ENCODE peak calls at places on chromosomes 16 and 17, in eight cellular contexts. I, U, Q, F, R, C, Y and B are unnamed samples.

GRCh38 chr16:6977906-6978305 is 354.7 kb upstream of the RBFOX1 start:
- DNase-seq in Q (no peak), U (no peak), F (no peak), I (no peak), Y (peak), R (no peak), C (no peak), B (no peak)

GRCh38 chr16:11200523-11201063 is 55.4 kb downstream of the SOCS1 start:
- DNase-seq in I (no peak), C (no peak), Y (no peak), Q (no peak), F (no peak), U (no peak), R (no peak), B (no peak)

GRCh38 chr17:35101725-35102124 is 17.9 kb downstream of the RAD51D start:
- DNase-seq in U (no peak), F (no peak), C (no peak), Y (no peak), Q (no peak), I (no peak), R (no peak), B (no peak)

GRCh38 chr16:11390573-11391495 is 45.6 kb downstream of the RMI2 start:
- DNase-seq in F (no peak), R (peak), Q (no peak), C (no peak), Y (no peak), U (no peak), I (no peak), B (no peak)

GRCh38 chr17:38912221-38912813 is 13.1 kb upstream of the LASP1NB start:
- DNase-seq in Y (no peak), F (peak), R (peak), Q (no peak), C (no peak), I (peak), U (no peak), B (peak)

GRCh38 chr17:50573866-50574571 is 13.5 kb downstream of the CACNA1G start:
- DNase-seq in R (no peak), I (no peak), U (no peak), Y (no peak), Q (no peak), F (no peak), C (no peak), B (no peak)

GRCh38 chr16:278863-279366 is 1.5 kb upstream of the ARHGDIG start:
- DNase-seq in Q (no peak), I (no peak), F (no peak), C (no peak), R (no peak), Y (no peak), U (no peak), B (no peak)

GRCh38 chr17:79835953-79836951 is 3.0 kb downstream of the CBX4 start:
- DNase-seq in C (no peak), U (no peak), Y (peak), F (no peak), I (peak), Q (no peak), R (no peak), B (peak)

GRCh38 chr17:64641499-64641898 is 20.6 kb downstream of the SMURF2 start:
- DNase-seq in Y (no peak), I (no peak), R (no peak), C (no peak), Q (no peak), F (no peak), U (no peak), B (no peak)

GRCh38 chr17:15266325-15266950 is 1.3 kb upstream of the PMP22 start:
- DNase-seq in I (no peak), C (no peak), Q (no peak), U (no peak), Y (peak), R (no peak), F (no peak), B (no peak)

GRCh38 chr16:4882633-4883285 is 35.5 kb downstream of the UBN1 start:
- DNase-seq in I (no peak), C (peak), Q (peak), Y (no peak), U (peak), F (no peak), R (no peak), B (no peak)

GRCh38 chr17:63611354-63611753 is 10.7 kb downstream of the TACO1 start:
- DNase-seq in F (no peak), C (no peak), R (no peak), Q (no peak), Y (no peak), U (no peak), I (no peak), B (no peak)

GRCh38 chr16:27067138-27067537 is 411 bp downstream of the C16orf82 start:
- DNase-seq in R (no peak), F (no peak), C (no peak), Y (peak), U (no peak), Q (no peak), I (no peak), B (no peak)

GRCh38 chr17:45231481-45232116 is 9.9 kb downstream of the FMNL1 start:
- DNase-seq in C (no peak), F (no peak), Q (no peak), Y (peak), U (no peak), R (no peak), I (peak), B (no peak)

GRCh38 chr17:76240461-76241204 is at the start of gene RNF157:
- DNase-seq in C (peak), U (no peak), F (peak), I (peak), Y (peak), Q (peak), R (peak), B (no peak)

GRCh38 chr17:37466471-37466870 is 23.2 kb upstream of the DUSP14 start:
- DNase-seq in Y (no peak), U (no peak), I (no peak), F (no peak), C (no peak), R (no peak), Q (no peak), B (no peak)

GRCh38 chr17:55635253-55635766 is 87.4 kb downstream of the TMEM100 start:
- DNase-seq in Q (peak), R (no peak), U (no peak), I (no peak), C (no peak), Y (no peak), F (peak), B (no peak)

GRCh38 chr16:27768651-27769270 is 218.8 kb downstream of the KATNIP start:
- DNase-seq in Q (no peak), Y (no peak), U (no peak), F (no peak), I (no peak), R (no peak), C (no peak), B (no peak)

GRCh38 chr16:89048087-89048729 is 45.4 kb upstream of the ACSF3 start:
- DNase-seq in C (no peak), Y (no peak), I (no peak), R (no peak), Q (no peak), F (no peak), U (no peak), B (no peak)

GRCh38 chr17:59327891-59328290 is 3.6 kb upstream of the YPEL2 start:
- DNase-seq in F (no peak), C (no peak), R (no peak), I (no peak), Y (no peak), Q (no peak), U (no peak), B (no peak)

GRCh38 chr17:5821813-5822212 is 237.5 kb upstream of the NLRP1 start:
- DNase-seq in C (no peak), Q (no peak), F (no peak), U (no peak), Y (no peak), R (no peak), I (no peak), B (no peak)

DNA sequence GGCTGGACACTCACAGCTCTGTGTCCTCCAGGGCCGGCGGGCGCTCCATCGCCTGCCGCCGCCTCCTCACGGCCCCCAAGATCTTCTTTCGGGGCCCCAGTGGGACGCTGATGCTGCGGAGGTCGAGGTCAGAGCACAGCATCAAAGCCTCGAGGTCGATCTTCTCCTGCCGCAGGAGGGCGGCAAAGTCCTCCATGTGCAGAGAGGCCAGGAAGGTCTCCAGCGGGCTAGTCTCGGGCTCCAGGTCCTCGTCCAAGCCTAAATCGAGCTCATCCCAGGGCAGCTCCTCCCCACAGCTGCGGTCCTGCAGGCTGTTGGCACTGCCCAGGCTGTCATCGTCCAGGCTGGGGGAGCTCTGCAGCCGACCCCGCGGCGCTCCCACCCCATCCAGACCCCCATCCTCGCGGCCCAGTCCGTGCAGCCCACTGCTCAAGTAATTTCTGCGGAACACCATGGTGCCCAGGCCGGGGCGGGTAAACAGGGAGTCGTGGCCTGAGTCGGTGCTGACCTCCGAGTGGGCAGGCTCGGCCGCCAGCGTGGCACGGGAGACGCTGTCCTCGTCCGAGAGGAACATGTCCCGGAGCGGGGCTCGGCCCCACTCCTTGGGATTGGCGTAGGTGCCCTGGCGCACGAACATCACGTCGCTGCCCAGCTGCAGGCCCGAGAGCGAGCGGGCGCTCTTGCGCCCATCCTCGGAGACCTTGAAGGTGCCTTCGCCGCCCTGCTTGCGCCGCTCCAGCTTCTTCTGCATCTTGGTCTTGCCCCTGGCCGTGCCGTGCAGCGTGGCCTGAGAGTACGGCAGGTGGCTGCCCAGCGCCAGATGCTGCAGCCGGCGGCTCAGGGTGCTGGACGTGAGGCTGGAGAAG is 3.4 kb downstream of the USH1G start:
- DNase-seq in U (no peak), Y (peak), I (no peak), Q (no peak), F (no peak), R (no peak), C (no peak), B (no peak)
- TF ChIP-seq CTCF in U (no peak), Y (peak), I (no peak), Q (no peak), F (no peak), R (no peak), C (no peak), B (no peak)

GRCh38 chr17:60600490-60601431 is 768 bp downstream of the PPM1D start:
- DNase-seq in U (peak), I (peak), C (peak), R (peak), Y (peak), F (peak), Q (peak), B (peak)
- TF ChIP-seq POLR2A in U (peak), I (no peak), C (peak), R (peak), Y (no peak), F (peak), Q (no peak), B (no peak)

DNA sequence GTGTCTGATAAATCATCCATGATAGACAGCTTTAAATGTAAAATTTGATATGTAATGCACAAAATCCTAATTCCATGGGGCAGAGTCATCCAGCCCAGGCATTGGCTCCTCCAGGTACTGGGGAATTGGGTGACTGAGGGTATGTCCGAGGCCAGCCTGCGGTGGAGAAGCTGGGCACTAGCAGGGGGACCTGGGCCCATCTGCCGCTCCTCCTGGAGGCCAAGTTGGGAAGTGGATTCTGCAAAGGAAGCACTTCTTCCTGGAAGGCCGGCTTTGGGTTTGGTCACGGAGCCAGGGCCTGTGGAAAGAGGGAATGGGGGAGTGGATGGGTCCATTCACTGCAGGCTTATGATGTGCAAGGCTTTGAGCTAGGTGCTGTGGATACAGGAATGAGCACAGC is 85.8 kb downstream of the GNAO1 start:
- DNase-seq in C (no peak), Y (peak), R (no peak), Q (no peak), U (no peak), I (no peak), F (no peak), B (no peak)
- TF ChIP-seq CTCF in C (no peak), Y (peak), R (no peak), Q (no peak), U (no peak), I (peak), F (no peak), B (no peak)

GRCh38 chr16:86593913-86594312 is 15.6 kb downstream of the FOXL1 start:
- DNase-seq in Q (no peak), I (no peak), U (no peak), Y (no peak), R (no peak), F (no peak), C (no peak), B (no peak)
- TF ChIP-seq POLR2A in Q (no peak), I (no peak), U (no peak), Y (no peak), R (no peak), F (no peak), C (no peak), B (no peak)

DNA sequence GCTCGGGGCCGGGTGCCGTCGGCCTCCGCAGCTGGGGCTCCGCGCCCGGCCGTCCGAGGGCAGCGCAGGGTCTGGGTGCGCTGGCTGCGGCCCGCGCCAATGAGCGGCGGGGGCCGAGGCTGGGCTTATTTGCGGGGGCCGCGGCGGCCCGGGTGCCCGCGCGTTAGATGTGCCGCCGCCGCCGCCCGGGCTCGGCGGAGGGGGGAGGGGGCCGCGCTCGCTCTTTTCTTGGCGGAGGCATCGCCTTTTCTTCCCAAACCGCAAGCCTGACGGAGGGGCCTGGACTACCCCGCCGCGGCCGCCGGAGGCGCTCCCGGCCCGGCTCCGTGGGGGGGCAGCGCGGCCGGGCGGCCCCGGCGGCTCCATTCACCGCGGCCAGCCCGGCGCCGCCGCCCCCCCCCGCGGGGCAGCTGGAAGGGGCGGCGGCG is at the start of gene NOTUM:
- DNase-seq in Y (peak), U (no peak), R (peak), C (no peak), Q (no peak), F (no peak), I (no peak), B (no peak)
- TF ChIP-seq CTCF in Y (peak), U (peak), R (no peak), C (peak), Q (no peak), F (no peak), I (peak), B (no peak)

GRCh38 chr17:27540300-27541105 is 84.3 kb downstream of the KSR1 start:
- DNase-seq in U (peak), C (peak), Q (peak), Y (no peak), I (peak), F (peak), R (peak), B (peak)

GRCh38 chr17:27539794-27540193 is 83.5 kb downstream of the KSR1 start:
- DNase-seq in Q (no peak), R (no peak), C (no peak), I (no peak), F (no peak), U (no peak), Y (no peak), B (no peak)

GRCh38 chr17:27539152-27539551 is 82.9 kb downstream of the KSR1 start:
- DNase-seq in Q (no peak), Y (no peak), F (no peak), C (no peak), R (no peak), U (no peak), I (no peak), B (no peak)

GRCh38 chr17:27536781-27537180 is 80.5 kb downstream of the KSR1 start:
- DNase-seq in R (no peak), C (no peak), I (no peak), U (no peak), Q (no peak), F (no peak), Y (no peak), B (no peak)

GRCh38 chr17:27538156-27538955 is 82.1 kb downstream of the KSR1 start:
- DNase-seq in Q (no peak), C (no peak), F (no peak), U (no peak), Y (no peak), I (no peak), R (no peak), B (no peak)
- TF ChIP-seq POLR2A in Q (no peak), C (no peak), F (no peak), U (no peak), Y (no peak), I (no peak), R (no peak), B (no peak)